ENCODE peak calls at places on chromosomes 4 and X, in ten cellular contexts. C is progenitor cell of endocrine pancreas; O is HT-29; P is CD8-positive, alpha-beta T cell; G is NCI-H2171 treated with DMSO at 0.1 percent for 48 hours; J is NCI-H345; F is stimulated activated CD8-positive, alpha-beta memory T cell treated with anti-CD3 and anti-CD28 coated beads, Interleukin-15, amount 100 ng/mL, for 4 hours; V is NB4; M is Ammon's horn; H is stimulated activated effector memory CD8-positive, alpha-beta T cell treated with anti-CD3 and anti-CD28 coated beads, Interleukin-12 subunit alpha, Interleukin-12 subunit beta, amount 100 ng/mL, for 72 hours. T is an unnamed sample.

GRCh38 chr4:39976945-39977488 is 694 bp downstream of the PDS5A start:
- DNase-seq in J (peak), H (no peak), M (no peak), G (no peak), V (peak), O (peak), C (peak), F (peak), P (peak), T (peak)

GRCh38 chrX:37905436-37906147 is 58.2 kb upstream of the DYNLT3 start:
- DNase-seq in F (no peak), G (peak), M (peak), C (peak), H (peak), P (no peak), V (peak), J (peak), O (peak), T (no peak)

GRCh38 chrX:51496501-51497291 is at the start of gene NUDT11:
- DNase-seq in F (no peak), M (peak), O (no peak), J (no peak), V (no peak), P (peak), C (peak), H (peak), G (peak), T (peak)

GRCh38 chr4:158253350-158253980 is 43.2 kb downstream of the TMEM144 start:
- DNase-seq in J (peak), O (peak), M (peak), C (peak), F (peak), G (peak), V (peak), P (no peak), H (peak), T (peak)

GRCh38 chr4:76984127-76984526 is 34.6 kb downstream of the SEPTIN11 start:
- DNase-seq in V (peak), H (no peak), G (no peak), M (no peak), F (no peak), J (no peak), P (no peak), O (peak), C (no peak), T (no peak)

GRCh38 chr4:185370291-185370690 is 25.4 kb downstream of the LRP2BP start:
- DNase-seq in J (no peak), C (no peak), F (no peak), P (no peak), V (no peak), G (no peak), O (no peak), M (no peak), H (no peak), T (no peak)

GRCh38 chr4:158121203-158121586 is 51.6 kb downstream of the GASK1B start:
- DNase-seq in C (no peak), J (no peak), P (no peak), H (no peak), O (no peak), F (no peak), M (peak), G (no peak), V (no peak), T (no peak)

GRCh38 chr4:103478729-103479128 is 241.1 kb downstream of the TACR3 start:
- DNase-seq in P (no peak), J (no peak), O (no peak), H (no peak), C (no peak), G (no peak), V (peak), F (no peak), M (no peak), T (no peak)

GRCh38 chr4:83830138-83830537 is 294.2 kb downstream of the GPAT3 start:
- DNase-seq in C (no peak), H (no peak), J (peak), V (no peak), P (no peak), M (no peak), G (no peak), F (no peak), O (no peak), T (no peak)

GRCh38 chr4:186018261-186018660 is 50.7 kb upstream of the TLR3 start:
- DNase-seq in F (no peak), J (no peak), H (no peak), M (no peak), C (no peak), G (no peak), P (no peak), V (no peak), O (no peak), T (no peak)

GRCh38 chrX:56788229-56788628 is 59.2 kb downstream of the NBDY start:
- DNase-seq in G (no peak), C (no peak), O (peak), V (peak), F (no peak), J (no peak), M (peak), P (peak), H (no peak), T (no peak)

GRCh38 chr4:57943672-57944071 is 833.5 kb upstream of the IGFBP7 start:
- DNase-seq in V (peak), M (no peak), H (no peak), O (no peak), P (no peak), C (no peak), G (no peak), F (no peak), J (no peak), T (no peak)

GRCh38 chrX:2840961-2841360 is 12.2 kb downstream of the GYG2 start:
- DNase-seq in H (no peak), G (no peak), O (no peak), P (no peak), J (no peak), F (no peak), M (no peak), C (no peak), V (no peak), T (no peak)

GRCh38 chr4:42397256-42397634 is at the start of gene SHISA3:
- DNase-seq in V (peak), C (no peak), M (no peak), F (no peak), O (no peak), P (no peak), J (no peak), H (no peak), G (peak), T (no peak)

GRCh38 chr4:84051728-84052127 is 447.4 kb downstream of the NKX6-1 start:
- DNase-seq in J (no peak), H (no peak), O (no peak), G (no peak), F (no peak), P (no peak), M (no peak), C (no peak), V (no peak), T (no peak)

GRCh38 chr4:147741190-147741788 is 9.4 kb downstream of the ARHGAP10 start:
- DNase-seq in P (no peak), H (no peak), F (no peak), C (no peak), M (no peak), J (no peak), G (no peak), O (no peak), V (no peak), T (no peak)

GRCh38 chr4:56513517-56513916 is 7.9 kb downstream of the ARL9 start:
- DNase-seq in M (no peak), G (no peak), O (no peak), P (no peak), C (no peak), H (no peak), V (no peak), F (no peak), J (no peak), T (no peak)

GRCh38 chr4:8110071-8110986 is 48.3 kb downstream of the ABLIM2 start:
- DNase-seq in M (no peak), V (peak), H (no peak), G (no peak), O (peak), P (no peak), F (no peak), C (peak), J (peak), T (no peak)

GRCh38 chrX:101407167-101407747 is 468 bp downstream of the GLA start:
- DNase-seq in M (no peak), H (no peak), P (no peak), F (no peak), V (peak), G (no peak), C (no peak), O (peak), J (no peak), T (no peak)

GRCh38 chr4:180513076-180513475 is 1730.1 kb upstream of the TENM3 start:
- DNase-seq in P (no peak), C (no peak), J (no peak), M (no peak), O (no peak), G (no peak), V (no peak), H (no peak), F (no peak), T (no peak)

GRCh38 chr4:106268731-106269272 is 47.2 kb downstream of the TBCK start:
- DNase-seq in M (no peak), J (no peak), H (no peak), C (no peak), P (no peak), O (no peak), V (no peak), G (no peak), F (no peak), T (no peak)

GRCh38 chr4:110621839-110622751 is 782 bp downstream of the PITX2 start:
- DNase-seq in P (no peak), G (no peak), H (no peak), O (no peak), V (no peak), F (no peak), M (no peak), J (peak), C (no peak), T (no peak)

GRCh38 chr4:47615385-47615784 is 130.3 kb downstream of the ATP10D start:
- DNase-seq in J (no peak), F (no peak), V (no peak), M (no peak), O (no peak), H (no peak), C (no peak), P (no peak), G (no peak), T (no peak)

GRCh38 chr4:163111588-163111987 is 55.1 kb downstream of the NAF1 start:
- DNase-seq in V (no peak), M (no peak), H (no peak), G (no peak), O (no peak), J (no peak), C (no peak), F (no peak), P (no peak), T (no peak)

GRCh38 chr4:135694066-135694465 is 1492.5 kb upstream of the PABPC4L start:
- DNase-seq in C (no peak), V (no peak), G (no peak), F (no peak), O (no peak), H (no peak), M (no peak), J (no peak), P (no peak), T (no peak)